ENCODE peak calls at places on chromosomes 4 and X, in ten cellular contexts. Y is HFF-Myc, X is lower lobe of right lung, G is hepatocyte, M is osteoblast, P is BE2C, F is Peyer's patch, S is GM12865, C is heart left ventricle, B is GM20000. J is an unnamed sample.

GRCh38 chr4:123826896-123827295 is 430.3 kb downstream of the SPRY1 start:
- DNase-seq in Y (no peak), X (no peak), G (no peak), M (no peak), P (no peak), F (no peak), S (no peak), C (no peak), B (no peak), J (no peak)

GRCh38 chr4:89765966-89766365 is 71.0 kb downstream of the SNCA start:
- DNase-seq in Y (peak; percentile 35), X (no peak), G (no peak), M (peak; percentile 25), P (no peak), F (no peak), S (no peak), C (no peak), B (no peak), J (no peak)

GRCh38 chrX:10725071-10725470 is 104.7 kb upstream of the MID1 start:
- DNase-seq in Y (no peak), X (no peak), G (no peak), M (no peak), P (no peak), F (no peak), S (no peak), C (no peak), B (peak; percentile 8), J (no peak)

GRCh38 chrX:149021164-149021563 is 483.9 kb downstream of the IDS start:
- DNase-seq in Y (no peak), X (no peak), G (no peak), M (no peak), P (no peak), F (no peak), S (no peak), C (no peak), B (no peak), J (no peak)

GRCh38 chr4:19791422-19792113 is 460.1 kb upstream of the SLIT2 start:
- DNase-seq in Y (peak; percentile 7), X (no peak), G (no peak), M (peak; percentile 35), P (no peak), F (no peak), S (no peak), C (no peak), B (no peak), J (no peak)

GRCh38 chr4:125268065-125268755 is 46.5 kb upstream of the FAT4 start:
- DNase-seq in Y (no peak), X (no peak), G (no peak), M (no peak), P (no peak), F (no peak), S (no peak), C (no peak), B (no peak), J (no peak)

GRCh38 chr4:100177855-100178254 is 12.4 kb downstream of the DDIT4L start:
- DNase-seq in Y (no peak), X (no peak), G (no peak), M (no peak), P (no peak), F (no peak), S (no peak), C (no peak), B (no peak), J (no peak)

GRCh38 chr4:77434299-77435092 is 171.1 kb upstream of the CXCL13 start:
- DNase-seq in Y (no peak), X (peak; percentile 34), G (no peak), M (no peak), P (no peak), F (no peak), S (no peak), C (no peak), B (no peak), J (no peak)

GRCh38 chr4:80619070-80619674 is 283.6 kb downstream of the CFAP299 start:
- DNase-seq in Y (no peak), X (no peak), G (no peak), M (no peak), P (no peak), F (no peak), S (peak; percentile 21), C (no peak), B (no peak), J (no peak)

DNA sequence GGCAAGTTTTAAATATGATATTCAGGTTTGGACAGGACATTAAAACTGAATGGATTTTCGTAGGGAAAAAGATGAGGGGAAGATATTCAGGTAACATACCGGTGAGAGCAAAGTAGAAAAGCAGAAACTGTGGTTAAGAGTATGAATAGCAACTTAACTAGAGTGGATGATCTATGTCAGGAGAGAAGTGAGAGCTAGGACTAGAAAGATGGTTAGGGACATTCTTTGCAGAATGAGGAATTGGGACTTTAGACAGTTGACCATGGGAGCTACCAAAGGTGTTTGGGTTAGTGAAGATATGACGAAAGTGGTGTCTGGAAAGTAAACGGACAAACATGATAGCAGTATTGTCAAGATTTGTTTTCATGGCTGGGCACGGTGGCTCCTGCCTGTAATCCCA is 45.2 kb downstream of the ANXA5 start:
- DNase-seq in Y (no peak), X (no peak), G (no peak), M (no peak), P (no peak), F (no peak), S (no peak), C (no peak), B (no peak), J (no peak)
- TF ChIP-seq CTCF in Y (no peak), X (no peak), G (no peak), M (no peak), P (no peak), F (no peak), S (no peak), C (no peak), B (no peak), J (no peak)

DNA sequence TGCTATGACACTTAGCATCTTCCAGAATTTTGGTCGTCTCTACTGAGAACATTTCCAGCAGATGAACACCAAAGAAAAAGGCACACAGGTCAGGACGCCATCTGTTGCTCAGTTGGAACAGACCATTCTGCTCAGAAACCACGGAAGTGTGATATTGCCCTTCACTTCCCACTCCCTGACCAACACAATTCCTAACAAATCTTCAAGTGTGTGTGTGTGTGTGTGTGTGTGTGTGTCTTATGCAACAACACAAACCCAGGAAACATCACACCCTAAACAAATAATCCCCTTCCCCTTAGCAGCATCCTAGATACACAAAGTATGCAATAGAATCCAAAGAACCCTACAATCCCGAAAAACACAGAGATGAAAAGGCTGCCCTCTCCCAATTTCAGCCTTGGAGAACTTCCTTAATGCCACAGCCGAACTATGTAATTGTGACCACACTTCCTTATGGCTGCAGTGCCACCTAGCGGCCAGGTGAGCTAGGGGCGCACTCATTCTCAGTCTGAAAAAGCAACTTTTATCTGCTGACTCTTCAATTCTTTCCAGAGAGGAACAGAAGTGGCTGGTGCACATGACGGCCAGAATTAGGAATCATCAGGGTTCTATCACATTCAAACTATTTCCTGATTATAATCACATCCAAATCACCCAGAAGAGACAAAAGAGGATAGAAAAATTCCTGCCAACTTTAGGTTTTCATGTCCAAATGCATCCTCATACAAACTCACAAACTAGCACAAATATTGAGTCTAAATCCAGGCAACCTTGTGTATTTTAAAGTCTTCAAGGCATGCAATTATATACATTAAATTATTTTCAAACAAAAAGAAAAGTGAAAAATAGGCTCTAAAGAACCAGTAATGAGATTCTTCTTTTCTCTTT is 165.0 kb downstream of the DHX15 start:
- DNase-seq in Y (peak; percentile 32), X (peak; percentile 76), G (peak; percentile 91), M (no peak), P (peak; percentile 74), F (peak; percentile 81), S (peak; percentile 69), C (peak; percentile 80), B (peak; percentile 75), J (no peak)
- TF ChIP-seq CTCF in Y (peak; percentile 92), X (peak; percentile 88), G (peak; percentile 98), M (peak; percentile 96), P (peak; percentile 97), F (peak; percentile 33), S (peak; percentile 85), C (peak; percentile 89), B (peak; percentile 99), J (peak; percentile 97)

DNA sequence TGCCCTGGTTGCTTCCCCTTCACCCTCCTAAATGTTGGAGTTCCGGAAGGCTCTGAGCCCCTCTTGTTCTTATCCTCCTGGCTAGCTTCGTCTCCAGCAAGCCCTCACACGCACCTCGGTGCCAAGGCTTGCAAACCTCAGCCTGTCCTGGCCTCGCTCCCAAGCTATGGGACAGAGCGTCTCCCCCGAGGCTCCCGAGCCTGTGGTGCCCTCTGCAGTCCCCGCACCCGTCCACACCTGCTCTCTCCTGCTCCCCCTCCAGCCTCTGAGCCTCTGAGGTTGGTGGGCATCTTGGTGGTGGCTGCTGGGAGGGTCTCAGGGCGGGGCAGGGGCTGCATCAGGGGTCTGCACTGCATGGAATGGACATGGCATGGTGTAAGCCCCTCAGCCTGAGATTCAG is 63.2 kb downstream of the TRMT44 start:
- DNase-seq in Y (no peak), X (no peak), G (no peak), M (no peak), P (no peak), F (no peak), S (no peak), C (peak; percentile 61), B (no peak), J (no peak)
- TF ChIP-seq CTCF in Y (no peak), X (no peak), G (no peak), M (no peak), P (no peak), F (no peak), S (no peak), C (no peak), B (no peak), J (no peak)

GRCh38 chr4:37973481-37973880 is 13.3 kb downstream of the PTTG2 start:
- DNase-seq in Y (no peak), X (no peak), G (no peak), M (no peak), P (no peak), F (no peak), S (no peak), C (no peak), B (no peak), J (no peak)

GRCh38 chr4:37967749-37968148 is 7.6 kb downstream of the PTTG2 start:
- DNase-seq in Y (no peak), X (no peak), G (peak; percentile 37), M (no peak), P (no peak), F (no peak), S (no peak), C (no peak), B (no peak), J (no peak)

GRCh38 chr4:37968747-37969146 is 8.5 kb downstream of the PTTG2 start:
- DNase-seq in Y (no peak), X (no peak), G (no peak), M (no peak), P (no peak), F (no peak), S (no peak), C (no peak), B (no peak), J (no peak)

GRCh38 chr4:37971202-37971601 is 11.0 kb downstream of the PTTG2 start:
- DNase-seq in Y (no peak), X (no peak), G (no peak), M (no peak), P (no peak), F (no peak), S (no peak), C (no peak), B (no peak), J (no peak)

DNA sequence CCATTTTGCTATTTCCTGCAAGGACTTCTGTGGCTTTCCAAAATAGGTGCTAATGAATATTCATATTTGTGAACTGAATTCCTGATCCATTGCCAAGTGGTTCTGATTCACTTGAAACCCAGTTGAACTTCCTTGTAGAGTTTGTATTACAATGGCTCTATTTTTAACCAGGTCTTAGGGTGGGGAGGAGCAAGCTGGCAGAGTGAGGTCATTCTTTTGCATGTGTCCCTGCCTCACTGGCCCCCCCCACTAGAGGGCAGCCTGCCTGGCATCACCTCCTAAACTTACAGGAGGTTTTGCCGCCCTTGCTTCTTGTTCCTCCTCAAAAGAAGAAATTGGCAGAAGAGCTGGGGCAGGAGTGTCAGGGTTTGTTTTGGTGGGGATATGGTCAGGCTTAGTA is 10.5 kb downstream of the PTTG2 start:
- DNase-seq in Y (no peak), X (peak; percentile 86), G (no peak), M (no peak), P (peak; percentile 68), F (peak; percentile 79), S (peak; percentile 69), C (peak; percentile 87), B (no peak), J (peak; percentile 38)
- TF ChIP-seq CTCF in Y (peak; percentile 59), X (peak; percentile 58), G (peak; percentile 26), M (peak; percentile 65), P (peak; percentile 75), F (peak; percentile 14), S (peak; percentile 55), C (peak; percentile 52), B (peak; percentile 21), J (peak; percentile 77)

J was measured in keratinocyte.